ENCODE peak calls at places on chromosomes 5 and 9, in six cellular contexts. X, N, W, R, Y and U are unnamed samples.

GRCh38 chr9:109270441-109270840 is 50.4 kb downstream of the EPB41L4B start:
- DNase-seq in N (no peak), X (no peak), R (no peak), W (no peak), Y (no peak), U (no peak)

GRCh38 chr5:134543820-134544692 is 18.6 kb downstream of the JADE2 start:
- DNase-seq in R (no peak), X (no peak), W (no peak), Y (no peak), N (peak; percentile 16), U (no peak)

GRCh38 chr9:13209498-13209897 is 70.0 kb downstream of the MPDZ start:
- DNase-seq in W (no peak), N (no peak), Y (no peak), X (no peak), R (no peak), U (no peak)

GRCh38 chr5:43231977-43232376 is 40.0 kb downstream of the NIM1K start:
- DNase-seq in X (no peak), R (no peak), Y (no peak), W (no peak), N (no peak), U (no peak)

GRCh38 chr9:366620-367019 is 152.0 kb downstream of the DOCK8 start:
- DNase-seq in N (no peak), R (no peak), Y (no peak), W (no peak), X (no peak), U (no peak)

GRCh38 chr9:36470891-36471290 is 70.8 kb upstream of the RNF38 start:
- DNase-seq in Y (no peak), N (peak; percentile 46), R (peak; percentile 56), W (peak; percentile 21), X (no peak), U (peak; percentile 30)

GRCh38 chr9:71032779-71033178 is 88.6 kb downstream of the TRPM3 start:
- DNase-seq in N (no peak), W (no peak), X (no peak), Y (no peak), R (no peak), U (no peak)

GRCh38 chr5:144377207-144377606 is 206.5 kb downstream of the KCTD16 start:
- DNase-seq in N (no peak), R (no peak), Y (no peak), W (no peak), X (no peak), U (no peak)

GRCh38 chr5:127072861-127073846 is at the start of gene C5orf63:
- DNase-seq in R (peak; percentile 50), Y (no peak), N (peak; percentile 39), X (no peak), W (no peak), U (peak; percentile 46)

GRCh38 chr9:136404801-136405136 is 4.8 kb upstream of the SNAPC4 start:
- DNase-seq in W (no peak), X (no peak), N (no peak), R (no peak), Y (no peak), U (no peak)

GRCh38 chr5:56211298-56211865 is 21.7 kb downstream of the ANKRD55 start:
- DNase-seq in W (peak; percentile 92), X (no peak), Y (peak; percentile 80), N (no peak), R (peak; percentile 69), U (no peak)

GRCh38 chr9:133854785-133855184 is 116.6 kb upstream of the SARDH start:
- DNase-seq in Y (no peak), X (no peak), R (no peak), N (no peak), W (no peak), U (no peak)

GRCh38 chr5:169706758-169707450 is 69.8 kb downstream of the DOCK2 start:
- DNase-seq in R (peak; percentile 79), W (peak; percentile 67), Y (peak; percentile 24), N (no peak), X (no peak), U (no peak)

GRCh38 chr5:119304439-119304838 is 51.4 kb upstream of the TNFAIP8 start:
- DNase-seq in X (no peak), N (no peak), W (no peak), R (no peak), Y (no peak), U (no peak)

GRCh38 chr9:95552814-95553546 is 36.2 kb upstream of the PTCH1 start:
- DNase-seq in N (no peak), X (no peak), R (peak; percentile 24), Y (no peak), W (no peak), U (peak; percentile 21)

GRCh38 chr5:93162201-93162654 is 418.8 kb downstream of the NR2F1-AS1 start:
- DNase-seq in Y (no peak), W (no peak), R (no peak), X (no peak), N (no peak), U (no peak)

GRCh38 chr5:180495292-180495691 is 1.1 kb downstream of the CNOT6 start:
- DNase-seq in Y (no peak), X (no peak), N (no peak), R (no peak), W (no peak), U (no peak)

GRCh38 chr5:37804401-37804800 is 35.4 kb downstream of the GDNF start:
- DNase-seq in X (no peak), Y (no peak), N (no peak), R (no peak), W (no peak), U (no peak)

GRCh38 chr5:78235289-78235688 is 59.2 kb downstream of the AP3B1 start:
- DNase-seq in Y (no peak), X (no peak), W (no peak), R (no peak), N (no peak), U (no peak)

GRCh38 chr5:170704417-170705195 is 78.9 kb upstream of the GABRP start:
- DNase-seq in X (no peak), R (no peak), N (no peak), Y (no peak), W (no peak), U (no peak)

GRCh38 chr5:158609328-158609727 is 490.4 kb downstream of the EBF1 start:
- DNase-seq in X (no peak), R (no peak), N (no peak), Y (no peak), W (no peak), U (no peak)

GRCh38 chr5:112004867-112005532 is 248.0 kb upstream of the NREP start:
- DNase-seq in W (no peak), Y (no peak), R (no peak), N (no peak), X (no peak), U (no peak)

GRCh38 chr5:52870448-52870847 is 82.7 kb downstream of the ITGA1 start:
- DNase-seq in Y (no peak), R (no peak), X (no peak), W (peak; percentile 78), N (no peak), U (no peak)

GRCh38 chr5:55411881-55412280 is 104.1 kb downstream of the MTREX start:
- DNase-seq in W (no peak), R (no peak), N (no peak), Y (no peak), X (no peak), U (no peak)

GRCh38 chr9:131733601-131734061 is 6.2 kb downstream of the RAPGEF1 start:
- DNase-seq in R (peak; percentile 66), N (peak; percentile 48), Y (peak; percentile 87), W (peak; percentile 99), X (no peak), U (no peak)

GRCh38 chr9:128396970-128397613 is 23.6 kb upstream of the CERCAM start:
- DNase-seq in Y (no peak), N (no peak), R (no peak), X (no peak), W (no peak), U (no peak)